ENCODE peak calls at places on chromosome 14, in eight cellular contexts. U is psoas muscle; J is H1; F is MM.1S; Z is foreskin keratinocyte; D is naive thymus-derived CD4-positive, alpha-beta T cell; R is tibial artery; Y is dorsolateral prefrontal cortex. A is an unnamed sample.

GRCh38 chr14:23861666-23862065 is 91.9 kb upstream of the DHRS4 start:
- DNase-seq in U (no peak), F (no peak), J (no peak), Z (no peak), D (no peak), Y (no peak), R (no peak), A (no peak)

GRCh38 chr14:24960816-24961215 is 89.1 kb downstream of the STXBP6 start:
- DNase-seq in R (no peak), D (no peak), U (no peak), F (no peak), Y (no peak), J (no peak), Z (no peak), A (no peak)

GRCh38 chr14:85572845-85573244 is 42.9 kb downstream of the FLRT2 start:
- DNase-seq in Z (peak; percentile 75), F (no peak), Y (no peak), U (no peak), D (no peak), J (no peak), R (no peak), A (no peak)

GRCh38 chr14:75522224-75522764 is at the start of gene BATF:
- DNase-seq in D (peak; percentile 81), F (peak; percentile 59), Z (no peak), J (no peak), Y (no peak), U (no peak), R (no peak), A (peak; percentile 12)

GRCh38 chr14:21352587-21352986 is 31.2 kb downstream of the SUPT16H start:
- DNase-seq in D (no peak), Z (no peak), Y (no peak), R (no peak), F (no peak), U (no peak), J (no peak), A (no peak)

GRCh38 chr14:70898346-70898745 is 8.9 kb upstream of the PCNX1 start:
- DNase-seq in F (no peak), J (no peak), Y (no peak), Z (no peak), U (no peak), D (no peak), R (no peak), A (no peak)

GRCh38 chr14:72350215-72350614 is 418.0 kb downstream of the RGS6 start:
- DNase-seq in D (no peak), U (no peak), R (no peak), Y (no peak), F (no peak), J (no peak), Z (no peak), A (no peak)

GRCh38 chr14:78238141-78238540 is 68.0 kb downstream of the NRXN3 start:
- DNase-seq in Z (no peak), J (no peak), U (no peak), F (no peak), Y (no peak), D (no peak), R (no peak), A (no peak)

GRCh38 chr14:55136241-55136640 is 7.2 kb downstream of the LGALS3 start:
- DNase-seq in R (no peak), D (no peak), J (no peak), U (no peak), Y (no peak), Z (no peak), F (no peak), A (no peak)

GRCh38 chr14:58747181-58747580 is 109.4 kb downstream of the DACT1 start:
- DNase-seq in U (no peak), R (peak; percentile 81), Z (no peak), Y (no peak), D (no peak), F (no peak), J (no peak), A (peak; percentile 48)

GRCh38 chr14:54803926-54804719 is 98.5 kb downstream of the GCH1 start:
- DNase-seq in D (no peak), Y (no peak), J (no peak), Z (no peak), U (no peak), R (no peak), F (no peak), A (no peak)

GRCh38 chr14:104294628-104294982 is 156.2 kb downstream of the KIF26A start:
- DNase-seq in Y (no peak), R (peak; percentile 55), U (no peak), F (no peak), Z (no peak), D (no peak), J (no peak), A (no peak)

GRCh38 chr14:59020382-59020781 is 168.1 kb upstream of the DAAM1 start:
- DNase-seq in R (no peak), Z (no peak), D (no peak), F (no peak), U (no peak), J (no peak), Y (no peak), A (no peak)

GRCh38 chr14:104253223-104253822 is 114.9 kb downstream of the KIF26A start:
- DNase-seq in R (peak; percentile 51), J (no peak), D (no peak), U (no peak), F (no peak), Y (no peak), Z (no peak), A (no peak)

GRCh38 chr14:50469982-50470381 is 62.4 kb downstream of the MAP4K5 start:
- DNase-seq in R (no peak), Z (no peak), J (no peak), U (no peak), Y (no peak), F (no peak), D (no peak), A (no peak)

GRCh38 chr14:91126761-91127160 is 12.9 kb downstream of the DGLUCY start:
- DNase-seq in J (no peak), D (no peak), U (no peak), F (no peak), Y (no peak), Z (no peak), R (no peak), A (no peak)

GRCh38 chr14:91125801-91126200 is 11.9 kb downstream of the DGLUCY start:
- DNase-seq in J (no peak), D (no peak), U (no peak), F (no peak), Y (no peak), Z (no peak), R (no peak), A (no peak)

GRCh38 chr14:91127924-91128323 is 14.1 kb downstream of the DGLUCY start:
- DNase-seq in U (no peak), Z (no peak), J (no peak), F (no peak), R (no peak), D (no peak), Y (no peak), A (no peak)

GRCh38 chr14:91128699-91129098 is 14.8 kb downstream of the DGLUCY start:
- DNase-seq in F (no peak), Z (no peak), D (no peak), J (no peak), Y (no peak), R (no peak), U (no peak), A (no peak)

DNA sequence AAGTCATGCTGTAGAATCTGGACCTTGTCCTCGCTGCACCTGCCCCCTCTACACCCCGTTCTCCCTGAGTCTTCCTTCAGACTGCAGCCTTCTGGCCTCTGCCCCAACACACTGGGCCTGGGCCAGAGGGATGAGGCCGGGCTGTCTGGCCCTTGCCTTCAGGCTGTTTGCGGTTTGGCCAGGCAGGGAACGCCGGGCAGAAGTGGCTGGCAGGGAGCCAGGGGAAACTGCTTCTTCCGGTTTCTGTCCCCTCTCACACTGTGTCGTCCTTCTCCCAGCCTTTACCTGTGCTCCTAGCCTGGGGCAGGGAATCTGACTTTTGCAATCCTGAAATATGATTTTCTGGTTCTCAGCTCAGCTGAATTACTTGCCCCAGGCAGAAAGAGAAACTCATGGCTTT is 13.5 kb downstream of the DGLUCY start:
- DNase-seq in D (no peak), R (no peak), J (no peak), Y (no peak), U (peak; percentile 91), Z (peak; percentile 87), F (peak; percentile 18), A (no peak)
- H3K27ac ChIP-seq in D (no peak overlapping the region), R (no peak overlapping the region), J (no peak overlapping the region), Y (peak overlapping the region; percentile 89), U (peak overlapping the region; percentile 90), Z (no peak overlapping the region), F (peak overlapping the region; percentile 17), A (peak overlapping the region; percentile 82)

DNA sequence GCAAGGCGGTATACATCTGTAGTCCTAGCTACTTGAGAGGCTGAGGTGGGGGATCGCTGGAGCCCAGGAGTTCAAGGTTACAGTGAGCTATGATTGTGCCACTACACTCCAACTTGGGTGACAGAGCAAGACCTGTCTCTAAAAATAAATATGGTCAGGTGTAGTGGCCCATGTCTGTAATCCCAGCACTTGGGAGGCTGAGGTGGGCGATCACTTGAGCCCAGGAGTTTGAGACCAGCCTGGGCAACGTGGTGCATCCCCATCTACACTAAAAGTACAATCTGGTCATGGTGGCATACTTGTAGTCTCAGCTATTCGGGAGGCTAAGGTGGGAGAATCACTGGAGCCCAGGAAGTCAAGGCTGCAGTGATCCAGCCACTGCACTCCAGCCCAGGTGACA is 40.6 kb downstream of the HECTD1 start:
- DNase-seq in U (no peak), J (no peak), D (no peak), Z (no peak), R (no peak), Y (no peak), F (no peak), A (no peak)
- H3K27ac ChIP-seq in U (peak overlapping the region; percentile 76), J (no peak overlapping the region), D (no peak overlapping the region), Z (no peak overlapping the region), R (peak overlapping the region; percentile 78), Y (no peak overlapping the region), F (no peak overlapping the region), A (no peak overlapping the region)

GRCh38 chr14:67487937-67488893 is at the start of gene TMEM229B:
- DNase-seq in Z (no peak), Y (no peak), R (no peak), D (peak; percentile 86), U (no peak), J (no peak), F (peak; percentile 85), A (peak; percentile 17)

GRCh38 chr14:67486890-67487289 is 1.6 kb downstream of the TMEM229B start:
- DNase-seq in Y (no peak), J (no peak), R (no peak), Z (no peak), D (no peak), U (no peak), F (no peak), A (no peak)

GRCh38 chr14:67487332-67487731 is 1.2 kb downstream of the TMEM229B start:
- DNase-seq in R (no peak), U (no peak), F (no peak), D (no peak), J (no peak), Y (no peak), Z (no peak), A (no peak)

GRCh38 chr14:67483599-67484270 is 4.8 kb downstream of the TMEM229B start:
- DNase-seq in Z (no peak), Y (no peak), F (no peak), D (no peak), J (no peak), R (no peak), U (no peak), A (no peak)

GRCh38 chr14:67485501-67486095 is 2.9 kb downstream of the TMEM229B start:
- DNase-seq in J (no peak), Y (no peak), D (no peak), U (no peak), F (no peak), Z (no peak), R (no peak), A (no peak)
- H3K27ac ChIP-seq in J (no peak overlapping the region), Y (no peak overlapping the region), D (peak overlapping the region; percentile 21), U (no peak overlapping the region), F (no peak overlapping the region), Z (no peak overlapping the region), R (no peak overlapping the region), A (no peak overlapping the region)

GRCh38 chr14:100302616-100303015 is 3.6 kb downstream of the SLC25A29 start:
- DNase-seq in R (no peak), Z (no peak), F (no peak), D (no peak), J (no peak), U (no peak), Y (no peak), A (no peak)
- H3K27ac ChIP-seq in R (no peak overlapping the region), Z (no peak overlapping the region), F (no peak overlapping the region), D (no peak overlapping the region), J (no peak overlapping the region), U (no peak overlapping the region), Y (peak overlapping the region; percentile 19), A (no peak overlapping the region)

A was measured in substantia nigra.